ENCODE peak calls at places on chromosomes 7 and 10, in five cellular contexts. One of them, this sample, is unnamed.

GRCh38 chr10:89574348-89574747 is 39.0 kb upstream of the SLC16A12 start:
- DNase-seq in cardiac fibroblast: peak
- DNase-seq in gastrocnemius medialis: no peak
- DNase-seq in ovary: no peak
- DNase-seq in fibroblast of the aortic adventitia: peak
- DNase-seq in this sample: no peak

GRCh38 chr10:114437456-114438292 is 33.4 kb upstream of the AFAP1L2 start:
- DNase-seq in cardiac fibroblast: peak
- DNase-seq in gastrocnemius medialis: no peak
- DNase-seq in ovary: no peak
- DNase-seq in fibroblast of the aortic adventitia: peak
- DNase-seq in this sample: no peak

GRCh38 chr10:50552308-50552707 is 71.4 kb downstream of the SGMS1 start:
- DNase-seq in cardiac fibroblast: peak
- DNase-seq in gastrocnemius medialis: no peak
- DNase-seq in ovary: no peak
- DNase-seq in fibroblast of the aortic adventitia: peak
- DNase-seq in this sample: no peak

GRCh38 chr7:8353991-8354390 is 79.4 kb upstream of the NXPH1 start:
- DNase-seq in cardiac fibroblast: no peak
- DNase-seq in gastrocnemius medialis: no peak
- DNase-seq in ovary: no peak
- DNase-seq in fibroblast of the aortic adventitia: no peak
- DNase-seq in this sample: no peak

GRCh38 chr7:146115665-146116451 is 743 bp upstream of the CNTNAP2 start:
- DNase-seq in cardiac fibroblast: peak
- DNase-seq in gastrocnemius medialis: no peak
- DNase-seq in ovary: peak
- DNase-seq in fibroblast of the aortic adventitia: peak
- DNase-seq in this sample: no peak

GRCh38 chr7:82534687-82535086 is 91.1 kb upstream of the CACNA2D1 start:
- DNase-seq in cardiac fibroblast: peak
- DNase-seq in gastrocnemius medialis: no peak
- DNase-seq in ovary: no peak
- DNase-seq in fibroblast of the aortic adventitia: peak
- DNase-seq in this sample: no peak

GRCh38 chr7:69597278-69598076 is 798 bp upstream of the AUTS2 start:
- DNase-seq in cardiac fibroblast: no peak
- DNase-seq in gastrocnemius medialis: no peak
- DNase-seq in ovary: no peak
- DNase-seq in fibroblast of the aortic adventitia: no peak
- DNase-seq in this sample: no peak

GRCh38 chr7:41955475-41956243 is 252.8 kb upstream of the INHBA start:
- DNase-seq in cardiac fibroblast: peak
- DNase-seq in gastrocnemius medialis: peak
- DNase-seq in ovary: peak
- DNase-seq in fibroblast of the aortic adventitia: peak
- DNase-seq in this sample: peak

GRCh38 chr10:58451490-58451889 is 61.2 kb upstream of the BICC1 start:
- DNase-seq in cardiac fibroblast: no peak
- DNase-seq in gastrocnemius medialis: no peak
- DNase-seq in ovary: no peak
- DNase-seq in fibroblast of the aortic adventitia: peak
- DNase-seq in this sample: no peak

GRCh38 chr7:131493559-131493958 is 62.9 kb downstream of the PODXL start:
- DNase-seq in cardiac fibroblast: no peak
- DNase-seq in gastrocnemius medialis: no peak
- DNase-seq in ovary: no peak
- DNase-seq in fibroblast of the aortic adventitia: no peak
- DNase-seq in this sample: no peak

GRCh38 chr10:18615618-18616017 is 35.8 kb downstream of the NSUN6 start:
- DNase-seq in cardiac fibroblast: peak
- DNase-seq in gastrocnemius medialis: no peak
- DNase-seq in ovary: no peak
- DNase-seq in fibroblast of the aortic adventitia: no peak
- DNase-seq in this sample: no peak

GRCh38 chr7:17802056-17802455 is 138.2 kb downstream of the SNX13 start:
- DNase-seq in cardiac fibroblast: peak
- DNase-seq in gastrocnemius medialis: no peak
- DNase-seq in ovary: no peak
- DNase-seq in fibroblast of the aortic adventitia: no peak
- DNase-seq in this sample: no peak

GRCh38 chr10:131218811-131219583 is 92.5 kb downstream of the TCERG1L start:
- DNase-seq in cardiac fibroblast: no peak
- DNase-seq in gastrocnemius medialis: no peak
- DNase-seq in ovary: no peak
- DNase-seq in fibroblast of the aortic adventitia: no peak
- DNase-seq in this sample: no peak

GRCh38 chr10:99304027-99304856 is 24.9 kb upstream of the CNNM1 start:
- DNase-seq in cardiac fibroblast: no peak
- DNase-seq in gastrocnemius medialis: no peak
- DNase-seq in ovary: no peak
- DNase-seq in fibroblast of the aortic adventitia: no peak
- DNase-seq in this sample: peak
- H3K4me3 ChIP-seq in cardiac fibroblast: no peak
- H3K4me3 ChIP-seq in gastrocnemius medialis: no peak
- H3K4me3 ChIP-seq in ovary: no peak
- H3K4me3 ChIP-seq in fibroblast of the aortic adventitia: no peak
- H3K4me3 ChIP-seq in this sample: no peak

GRCh38 chr10:23293145-23293724 is 51.4 kb downstream of the C10orf67 start:
- DNase-seq in cardiac fibroblast: peak
- DNase-seq in gastrocnemius medialis: no peak
- DNase-seq in ovary: no peak
- DNase-seq in fibroblast of the aortic adventitia: peak
- DNase-seq in this sample: no peak
- TF ChIP-seq CTCF in cardiac fibroblast: peak
- TF ChIP-seq CTCF in gastrocnemius medialis: no peak
- TF ChIP-seq CTCF in ovary: no peak
- TF ChIP-seq CTCF in fibroblast of the aortic adventitia: peak
- TF ChIP-seq CTCF in this sample: peak

DNA sequence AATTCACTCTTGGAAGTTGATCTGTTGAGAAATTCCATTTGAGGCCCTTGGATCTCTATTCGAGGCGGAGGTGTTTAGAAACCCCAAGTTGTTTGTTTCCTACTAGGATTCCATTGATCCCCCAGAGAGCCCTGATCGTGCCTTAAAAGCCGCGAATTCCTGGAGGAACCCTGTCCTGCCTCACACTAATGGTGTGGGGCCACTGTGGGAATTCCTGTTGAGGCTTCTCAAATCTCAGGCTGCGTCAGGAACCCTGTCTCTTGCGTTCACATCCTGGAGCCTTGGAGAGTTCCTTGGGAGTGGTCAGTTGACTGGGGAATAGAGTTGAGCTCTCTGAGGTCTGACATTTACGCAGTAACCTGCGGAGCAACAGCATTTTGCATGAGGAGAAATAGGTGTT is 1.2 kb downstream of the CFAP69 start:
- DNase-seq in cardiac fibroblast: peak
- DNase-seq in gastrocnemius medialis: no peak
- DNase-seq in ovary: no peak
- DNase-seq in fibroblast of the aortic adventitia: peak
- DNase-seq in this sample: no peak
- H3K4me3 ChIP-seq in cardiac fibroblast: peak
- H3K4me3 ChIP-seq in gastrocnemius medialis: no peak
- H3K4me3 ChIP-seq in ovary: no peak
- H3K4me3 ChIP-seq in fibroblast of the aortic adventitia: peak
- H3K4me3 ChIP-seq in this sample: peak

GRCh38 chr7:66493235-66494181 is 135.2 kb upstream of the KCTD7 start:
- DNase-seq in cardiac fibroblast: peak
- DNase-seq in gastrocnemius medialis: peak
- DNase-seq in ovary: peak
- DNase-seq in fibroblast of the aortic adventitia: peak
- DNase-seq in this sample: peak
- TF ChIP-seq CTCF in cardiac fibroblast: peak
- TF ChIP-seq CTCF in gastrocnemius medialis: peak
- TF ChIP-seq CTCF in ovary: peak
- TF ChIP-seq CTCF in fibroblast of the aortic adventitia: peak
- TF ChIP-seq CTCF in this sample: peak

GRCh38 chr10:76035728-76036409 is 604.4 kb downstream of the LRMDA start:
- DNase-seq in cardiac fibroblast: no peak
- DNase-seq in gastrocnemius medialis: no peak
- DNase-seq in ovary: no peak
- DNase-seq in fibroblast of the aortic adventitia: no peak
- DNase-seq in this sample: no peak

GRCh38 chr10:76036410-76036940 is 605.1 kb downstream of the LRMDA start:
- DNase-seq in cardiac fibroblast: peak
- DNase-seq in gastrocnemius medialis: peak
- DNase-seq in ovary: peak
- DNase-seq in fibroblast of the aortic adventitia: peak
- DNase-seq in this sample: no peak

GRCh38 chr10:76037531-76037930 is 606.1 kb downstream of the LRMDA start:
- DNase-seq in cardiac fibroblast: peak
- DNase-seq in gastrocnemius medialis: no peak
- DNase-seq in ovary: no peak
- DNase-seq in fibroblast of the aortic adventitia: no peak
- DNase-seq in this sample: no peak

GRCh38 chr10:76038696-76039095 is 607.3 kb downstream of the LRMDA start:
- DNase-seq in cardiac fibroblast: no peak
- DNase-seq in gastrocnemius medialis: no peak
- DNase-seq in ovary: no peak
- DNase-seq in fibroblast of the aortic adventitia: no peak
- DNase-seq in this sample: no peak

DNA sequence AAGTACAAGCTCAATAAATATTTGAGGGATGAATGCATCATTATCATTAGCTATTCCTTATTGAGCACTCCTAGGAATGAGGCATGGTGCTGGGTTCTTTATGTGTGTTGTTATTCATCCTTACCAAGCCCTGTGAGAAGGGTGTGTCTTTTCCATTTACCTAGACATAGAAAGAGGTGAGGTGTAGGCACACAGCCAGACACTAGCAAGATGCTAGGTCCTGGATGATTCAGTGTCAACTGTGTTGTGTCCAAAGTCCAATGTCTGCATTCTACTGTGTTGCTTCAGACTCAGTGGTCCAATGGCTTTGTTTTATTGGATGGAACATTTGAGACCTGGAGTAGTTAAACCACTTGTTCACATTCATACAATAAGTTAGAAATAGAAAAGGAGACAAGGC is 605.5 kb downstream of the LRMDA start:
- DNase-seq in cardiac fibroblast: no peak
- DNase-seq in gastrocnemius medialis: no peak
- DNase-seq in ovary: no peak
- DNase-seq in fibroblast of the aortic adventitia: no peak
- DNase-seq in this sample: peak
- H3K4me3 ChIP-seq in cardiac fibroblast: no peak
- H3K4me3 ChIP-seq in gastrocnemius medialis: no peak
- H3K4me3 ChIP-seq in ovary: no peak
- H3K4me3 ChIP-seq in fibroblast of the aortic adventitia: no peak
- H3K4me3 ChIP-seq in this sample: no peak

GRCh38 chr10:43409385-43410109 is 561 bp upstream of the HNRNPF start:
- DNase-seq in cardiac fibroblast: peak
- DNase-seq in gastrocnemius medialis: no peak
- DNase-seq in ovary: no peak
- DNase-seq in fibroblast of the aortic adventitia: no peak
- DNase-seq in this sample: no peak

GRCh38 chr10:43408331-43408709 is 666 bp downstream of the HNRNPF start:
- DNase-seq in cardiac fibroblast: no peak
- DNase-seq in gastrocnemius medialis: no peak
- DNase-seq in ovary: no peak
- DNase-seq in fibroblast of the aortic adventitia: no peak
- DNase-seq in this sample: no peak

GRCh38 chr10:43407148-43407575 is 1.8 kb downstream of the HNRNPF start:
- DNase-seq in cardiac fibroblast: peak
- DNase-seq in gastrocnemius medialis: no peak
- DNase-seq in ovary: peak
- DNase-seq in fibroblast of the aortic adventitia: peak
- DNase-seq in this sample: no peak

GRCh38 chr10:43408710-43409384 is at the start of gene HNRNPF:
- DNase-seq in cardiac fibroblast: peak
- DNase-seq in gastrocnemius medialis: peak
- DNase-seq in ovary: peak
- DNase-seq in fibroblast of the aortic adventitia: peak
- DNase-seq in this sample: no peak

GRCh38 chr10:43407576-43408330 is 1.2 kb downstream of the HNRNPF start:
- DNase-seq in cardiac fibroblast: peak
- DNase-seq in gastrocnemius medialis: peak
- DNase-seq in ovary: peak
- DNase-seq in fibroblast of the aortic adventitia: peak
- DNase-seq in this sample: no peak
- TF ChIP-seq CTCF in cardiac fibroblast: peak
- TF ChIP-seq CTCF in gastrocnemius medialis: no peak
- TF ChIP-seq CTCF in ovary: peak
- TF ChIP-seq CTCF in fibroblast of the aortic adventitia: peak
- TF ChIP-seq CTCF in this sample: peak